ENCODE peak calls at places on chromosomes 12 and 14, in five cellular contexts. N is BE2C, F is neural progenitor cell, G is uterus, P is tibial artery. O is an unnamed sample.

GRCh38 chr14:100644784-100645183 is 57.6 kb upstream of the BEGAIN start:
- DNase-seq in N (no peak), F (no peak), G (no peak), P (no peak), O (no peak)

GRCh38 chr14:85688024-85688423 is 158.1 kb downstream of the FLRT2 start:
- DNase-seq in N (no peak), F (no peak), G (no peak), P (no peak), O (no peak)

GRCh38 chr12:27497446-27497845 is 26.6 kb upstream of the PPFIBP1 start:
- DNase-seq in N (no peak), F (no peak), G (no peak), P (no peak), O (no peak)

GRCh38 chr12:19834596-19834995 is 395.3 kb downstream of the AEBP2 start:
- DNase-seq in N (no peak), F (no peak), G (no peak), P (no peak), O (no peak)

GRCh38 chr14:100864206-100864605 is 38.3 kb downstream of the MEG3 start:
- DNase-seq in N (peak), F (no peak), G (no peak), P (peak), O (no peak)

GRCh38 chr12:21751517-21751916 is 23.0 kb downstream of the KCNJ8 start:
- DNase-seq in N (no peak), F (no peak), G (peak), P (no peak), O (peak)

GRCh38 chr12:108689314-108690190 is 41.8 kb downstream of the CORO1C start:
- DNase-seq in N (peak), F (no peak), G (no peak), P (peak), O (no peak)

GRCh38 chr14:101810897-101811620 is 49.5 kb downstream of the PPP2R5C start:
- DNase-seq in N (no peak), F (no peak), G (no peak), P (no peak), O (no peak)

GRCh38 chr14:89755816-89756215 is 198.7 kb downstream of the EFCAB11 start:
- DNase-seq in N (no peak), F (no peak), G (no peak), P (no peak), O (no peak)
- TF ChIP-seq CTCF in N (no peak), F (no peak), G (no peak), P (no peak), O (no peak)

GRCh38 chr12:6082613-6083012 is 41.9 kb downstream of the VWF start:
- DNase-seq in N (peak), F (no peak), G (no peak), P (peak), O (no peak)

GRCh38 chr12:6078378-6079083 is 45.9 kb downstream of the VWF start:
- DNase-seq in N (no peak), F (no peak), G (no peak), P (no peak), O (no peak)

GRCh38 chr12:6076776-6077700 is 47.4 kb downstream of the VWF start:
- DNase-seq in N (no peak), F (no peak), G (no peak), P (no peak), O (no peak)

GRCh38 chr12:6083606-6084005 is 40.9 kb downstream of the VWF start:
- DNase-seq in N (peak), F (no peak), G (no peak), P (peak), O (no peak)

GRCh38 chr12:6080149-6081045 is 44.1 kb downstream of the VWF start:
- DNase-seq in N (peak), F (no peak), G (no peak), P (peak), O (no peak)
- TF ChIP-seq CTCF in N (no peak), F (no peak), G (no peak), P (no peak), O (no peak)

DNA sequence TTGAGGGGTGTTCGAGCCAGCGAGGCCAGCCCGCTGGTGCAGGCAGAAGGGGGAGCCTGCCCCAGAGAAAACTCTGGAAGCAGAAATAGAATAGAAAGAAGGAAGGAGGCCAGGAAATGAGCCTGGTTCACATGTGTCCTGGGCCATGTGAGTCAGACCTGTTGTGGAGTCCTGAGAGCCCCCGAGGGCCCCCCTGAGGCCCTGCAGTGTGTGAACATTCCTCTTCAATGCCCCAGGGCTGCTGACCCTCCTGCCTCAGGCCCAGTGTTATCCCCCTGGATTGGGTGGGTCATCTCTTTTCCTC is 174 bp upstream of the LRP1-AS start:
- DNase-seq in N (no peak), F (no peak), G (peak), P (no peak), O (no peak)
- TF ChIP-seq CTCF in N (no peak), F (no peak), G (no peak), P (no peak), O (no peak)

GRCh38 chr12:6059221-6059620 is 65.2 kb downstream of the VWF start:
- DNase-seq in N (no peak), F (no peak), G (no peak), P (no peak), O (no peak)

GRCh38 chr12:6056406-6057211 is 67.9 kb downstream of the VWF start:
- DNase-seq in N (peak), F (peak), G (no peak), P (no peak), O (peak)

GRCh38 chr12:6059860-6060565 is 64.5 kb downstream of the VWF start:
- DNase-seq in N (no peak), F (no peak), G (no peak), P (no peak), O (no peak)

GRCh38 chr12:6057693-6058092 is 66.8 kb downstream of the VWF start:
- DNase-seq in N (no peak), F (peak), G (no peak), P (no peak), O (peak)

DNA sequence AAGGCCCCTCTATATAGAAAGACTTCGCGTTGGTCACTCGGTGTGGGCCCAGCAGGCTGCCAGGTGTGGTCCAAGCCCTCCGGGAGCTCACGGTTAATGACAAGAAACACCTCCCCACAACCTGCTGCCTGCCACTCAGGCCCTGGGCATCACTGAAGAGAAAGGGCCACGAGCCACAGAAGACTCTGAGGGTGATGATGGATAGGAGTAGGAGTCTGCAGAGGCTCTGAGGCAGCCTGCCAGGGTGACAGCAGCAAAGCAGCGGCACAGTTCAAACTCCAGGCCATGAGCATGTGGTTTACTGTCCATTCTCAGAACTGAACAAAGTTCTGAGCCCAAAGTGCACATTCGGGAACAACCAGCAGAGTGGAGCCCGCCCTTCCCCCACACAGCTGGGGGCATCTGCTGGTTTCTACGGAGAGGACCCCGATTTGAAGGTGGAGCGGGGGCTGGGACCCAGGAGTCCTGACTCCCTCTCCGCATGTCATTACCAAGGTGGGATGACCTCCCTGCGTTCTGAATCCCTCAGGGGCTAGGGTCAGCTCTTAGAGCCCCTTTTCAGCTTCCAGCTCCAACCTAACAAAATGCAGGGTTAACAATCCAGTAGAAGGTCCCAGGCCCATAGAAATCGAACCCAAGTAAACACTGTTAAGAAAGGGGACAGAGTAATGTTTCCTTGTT is 65.8 kb downstream of the VWF start:
- DNase-seq in N (no peak), F (no peak), G (no peak), P (no peak), O (no peak)
- TF ChIP-seq CTCF in N (no peak), F (no peak), G (no peak), P (no peak), O (no peak)

GRCh38 chr12:124390442-124391116 is 95.7 kb downstream of the RFLNA start:
- DNase-seq in N (no peak), F (no peak), G (peak), P (peak), O (no peak)

GRCh38 chr12:124388679-124389536 is 94.0 kb downstream of the RFLNA start:
- DNase-seq in N (peak), F (peak), G (peak), P (peak), O (peak)

GRCh38 chr12:124388038-124388676 is 93.3 kb downstream of the RFLNA start:
- DNase-seq in N (no peak), F (no peak), G (peak), P (no peak), O (no peak)

GRCh38 chr12:124391340-124392261 is 96.7 kb downstream of the RFLNA start:
- DNase-seq in N (peak), F (no peak), G (peak), P (peak), O (no peak)

GRCh38 chr12:124389537-124390441 is 94.9 kb downstream of the RFLNA start:
- DNase-seq in N (no peak), F (peak), G (peak), P (no peak), O (no peak)
- TF ChIP-seq CTCF in N (no peak), F (no peak), G (no peak), P (no peak), O (no peak)

DNA sequence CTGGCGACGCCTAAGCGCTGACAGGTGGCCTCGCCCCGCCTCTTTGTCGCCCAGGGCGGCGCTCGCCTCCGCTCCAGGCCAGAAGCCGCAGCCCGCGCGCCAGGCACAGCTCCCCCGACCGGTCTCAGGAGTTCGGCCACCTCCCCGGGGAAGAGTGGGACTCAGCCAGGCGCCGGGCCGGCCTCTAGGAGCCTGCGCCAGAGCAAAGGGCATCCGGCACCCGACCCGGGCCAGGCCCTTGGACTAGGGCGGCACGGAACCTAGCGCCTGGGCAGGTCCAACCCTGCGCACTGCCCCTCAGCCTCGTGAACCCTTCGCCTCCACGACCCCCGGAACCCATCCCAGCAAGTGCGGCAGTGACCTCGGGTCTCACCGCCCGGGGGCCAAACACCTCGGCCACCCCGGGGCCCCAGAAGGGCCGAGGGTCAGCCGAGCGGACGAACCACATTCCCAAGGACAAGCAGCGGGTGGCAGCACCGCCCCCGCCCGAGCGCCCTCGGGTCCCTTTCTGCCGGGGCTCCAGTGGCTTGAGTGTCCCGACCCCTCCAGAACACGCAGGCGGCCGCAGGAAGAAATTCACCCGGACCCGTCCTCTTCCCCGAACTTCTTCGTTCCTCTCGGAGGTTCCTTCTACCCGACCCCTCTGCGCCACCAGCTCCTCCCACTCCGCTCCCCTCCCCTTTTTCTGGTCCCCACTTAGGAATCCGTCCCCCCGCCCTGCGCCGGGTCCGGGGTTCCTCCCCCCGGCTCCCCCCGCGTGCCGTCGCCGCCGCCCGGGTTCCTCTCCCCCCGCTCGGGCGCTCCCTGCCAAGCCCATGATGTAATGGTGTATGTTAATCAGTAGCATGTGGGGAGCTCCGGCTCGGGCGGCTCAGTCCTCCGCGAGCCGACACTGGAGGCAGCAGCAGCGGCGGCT is 1.4 kb upstream of the SAMD4A start:
- DNase-seq in N (peak), F (peak), G (peak), P (peak), O (peak)
- TF ChIP-seq CTCF in N (no peak), F (no peak), G (peak), P (no peak), O (peak)

DNA sequence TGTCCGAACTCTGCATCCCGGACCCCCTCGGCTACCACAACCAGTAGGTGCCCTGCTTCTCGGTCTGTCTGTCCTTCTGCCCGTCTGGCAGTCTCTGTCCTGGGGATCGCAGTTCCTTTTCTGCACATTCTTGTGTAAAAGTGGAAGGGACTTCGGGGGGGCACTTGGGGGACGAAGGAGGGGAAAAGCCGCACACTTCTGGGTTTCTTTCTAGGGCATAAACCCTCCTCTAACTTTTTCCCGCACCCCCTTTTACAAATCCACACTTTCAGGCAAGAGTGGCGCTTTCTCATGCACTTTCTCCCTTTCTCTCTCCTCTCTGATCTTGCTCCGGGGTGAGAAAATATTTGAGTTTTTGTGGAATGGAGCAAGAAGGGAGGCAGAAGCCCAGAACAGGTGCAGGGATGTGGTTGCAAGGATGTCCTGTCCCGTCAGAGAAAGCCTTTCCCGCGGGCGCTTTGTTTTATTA is 506 bp downstream of the ESRRB start:
- DNase-seq in N (no peak), F (peak), G (no peak), P (no peak), O (no peak)
- TF ChIP-seq CTCF in N (no peak), F (no peak), G (no peak), P (no peak), O (no peak)

DNA sequence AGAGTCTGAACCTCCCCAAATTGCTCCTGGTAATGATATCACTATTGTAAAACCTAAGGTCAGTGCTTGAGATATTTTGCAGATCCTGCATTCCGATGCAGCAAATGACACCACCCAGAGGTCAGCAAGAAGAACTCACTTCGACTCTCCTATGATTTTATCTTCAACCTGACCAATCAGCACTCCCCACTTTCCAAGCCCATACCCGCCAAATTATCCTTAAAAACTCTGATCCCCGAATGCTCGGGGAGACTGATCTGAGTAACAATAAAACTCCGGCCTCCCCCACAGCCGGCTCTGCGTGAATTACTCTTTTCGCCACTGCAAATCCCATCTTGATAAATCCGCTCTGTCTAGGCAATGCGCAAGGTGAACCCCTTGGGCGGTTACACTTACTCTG is 1.2 kb downstream of the NPC2 start:
- DNase-seq in N (no peak), F (peak), G (no peak), P (no peak), O (no peak)
- TF ChIP-seq CTCF in N (no peak), F (peak), G (no peak), P (no peak), O (peak)

GRCh38 chr14:103188691-103189480 is 65.6 kb downstream of the TNFAIP2 start:
- DNase-seq in N (no peak), F (peak), G (peak), P (no peak), O (peak)
- TF ChIP-seq CTCF in N (no peak), F (peak), G (peak), P (peak), O (no peak)

GRCh38 chr12:92058664-92059063 is 87.0 kb downstream of the BTG1 start:
- DNase-seq in N (no peak), F (no peak), G (no peak), P (no peak), O (no peak)

GRCh38 chr12:92062539-92063493 is 82.8 kb downstream of the BTG1 start:
- DNase-seq in N (peak), F (peak), G (no peak), P (no peak), O (no peak)

GRCh38 chr12:92061061-92061460 is 84.6 kb downstream of the BTG1 start:
- DNase-seq in N (no peak), F (no peak), G (no peak), P (no peak), O (no peak)

GRCh38 chr12:92063641-92064040 is 82.0 kb downstream of the BTG1 start:
- DNase-seq in N (no peak), F (no peak), G (no peak), P (no peak), O (no peak)

DNA sequence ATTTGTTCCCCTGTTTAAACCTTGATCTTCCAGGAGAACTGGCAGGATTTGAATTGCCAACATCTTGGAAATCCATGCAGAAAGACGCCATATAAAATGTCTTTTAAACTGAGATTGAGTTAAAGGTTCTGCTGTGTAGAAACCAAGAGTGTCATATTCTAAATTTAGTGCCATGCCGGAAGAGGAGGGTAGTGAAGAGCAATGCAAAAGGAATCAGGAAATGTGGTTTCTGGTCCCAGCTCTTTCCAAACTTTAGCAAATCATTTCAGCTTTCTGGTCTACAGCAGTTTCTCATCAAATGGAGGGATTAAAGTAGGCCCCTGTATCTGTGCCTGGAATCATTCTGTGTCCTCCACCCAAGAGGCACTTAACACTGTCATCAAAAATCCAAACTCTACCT is 85.7 kb downstream of the BTG1 start:
- DNase-seq in N (no peak), F (no peak), G (no peak), P (no peak), O (no peak)
- TF ChIP-seq CTCF in N (no peak), F (no peak), G (no peak), P (no peak), O (no peak)

O was measured in nephron progenitor cell.